ENCODE peak calls at places on chromosomes 3 and 15, in eight cellular contexts. B is endothelial cell; K is right cardiac atrium; T is ovary; S is stimulated activated CD4-positive, alpha-beta T cell treated with anti-CD3 and anti-CD28 coated beads, Interleukin-1b, Interleukin-23, amount 100 ng/mL, for 1 hour; G is H54; R is activated CD4-positive, alpha-beta T cell treated with anti-CD3 and anti-CD28 coated beads for 36 hours; U is brain microvascular endothelial cell. O is an unnamed sample.

GRCh38 chr3:162776137-162776536 is 1279.5 kb downstream of the OTOL1 start:
- DNase-seq in S (no peak), G (no peak), K (no peak), T (no peak), B (no peak), R (no peak), U (no peak), O (no peak)

GRCh38 chr15:72604794-72605193 is 49.7 kb upstream of the GOLGA6B start:
- DNase-seq in U (no peak), G (no peak), R (no peak), K (no peak), S (no peak), B (peak; percentile 23), T (no peak), O (no peak)

GRCh38 chr3:187396661-187397060 is 28.5 kb downstream of the RTP4 start:
- DNase-seq in K (no peak), U (no peak), S (no peak), T (no peak), G (no peak), R (no peak), B (no peak), O (no peak)

GRCh38 chr3:12750223-12750622 is 8.8 kb downstream of the TMEM40 start:
- DNase-seq in K (peak; percentile 33), S (no peak), B (no peak), G (peak; percentile 47), T (no peak), U (peak; percentile 56), R (no peak), O (no peak)

GRCh38 chr3:105608623-105609022 is 241.9 kb downstream of the ALCAM start:
- DNase-seq in R (no peak), T (no peak), S (no peak), B (no peak), U (no peak), G (no peak), K (peak; percentile 15), O (no peak)

GRCh38 chr3:137035631-137036030 is 77.8 kb downstream of the IL20RB start:
- DNase-seq in R (peak; percentile 29), T (no peak), B (peak; percentile 28), U (peak; percentile 22), S (no peak), G (peak; percentile 35), K (no peak), O (peak; percentile 15)

GRCh38 chr15:77531191-77532000 is 101.3 kb downstream of the LINGO1 start:
- DNase-seq in T (peak; percentile 29), U (no peak), S (no peak), B (no peak), G (no peak), R (no peak), K (no peak), O (no peak)

GRCh38 chr3:193872265-193872753 is 263.6 kb upstream of the HES1 start:
- DNase-seq in T (no peak), R (peak; percentile 29), K (no peak), S (no peak), G (peak; percentile 92), U (peak; percentile 92), B (no peak), O (peak; percentile 30)

GRCh38 chr3:21256932-21257331 is 494.1 kb downstream of the ZNF385D start:
- DNase-seq in B (no peak), T (no peak), R (no peak), K (no peak), G (no peak), S (no peak), U (no peak), O (no peak)

GRCh38 chr3:44962606-44963393 is 13.2 kb downstream of the ZDHHC3 start:
- DNase-seq in U (no peak), G (no peak), S (no peak), T (no peak), K (no peak), B (no peak), R (no peak), O (no peak)

GRCh38 chr3:190302209-190302885 is 19.9 kb downstream of the CLDN1 start:
- DNase-seq in U (no peak), T (no peak), G (no peak), S (no peak), R (no peak), B (no peak), K (no peak), O (no peak)

GRCh38 chr15:32855942-32856341 is 138.1 kb downstream of the GREM1 start:
- DNase-seq in K (no peak), G (peak; percentile 50), T (no peak), B (no peak), S (no peak), U (peak; percentile 98), R (no peak), O (no peak)

GRCh38 chr15:90871716-90872480 is 3.5 kb downstream of the FURIN start:
- DNase-seq in G (no peak), S (no peak), B (no peak), T (peak; percentile 67), R (peak; percentile 56), K (no peak), U (no peak), O (no peak)

GRCh38 chr15:41881925-41882688 is 11.7 kb downstream of the SPTBN5 start:
- DNase-seq in B (peak; percentile 45), G (no peak), K (no peak), U (no peak), T (peak; percentile 73), R (no peak), S (no peak), O (no peak)

GRCh38 chr3:31009881-31010280 is 115.4 kb upstream of the GADL1 start:
- DNase-seq in K (no peak), T (no peak), U (no peak), R (no peak), S (no peak), G (no peak), B (no peak), O (no peak)

GRCh38 chr3:72086051-72086711 is 301.2 kb upstream of the PROK2 start:
- DNase-seq in K (no peak), U (peak; percentile 4), G (no peak), B (no peak), T (no peak), S (no peak), R (no peak), O (no peak)

GRCh38 chr3:178690571-178690970 is 154.3 kb downstream of the KCNMB2 start:
- DNase-seq in T (no peak), B (no peak), R (no peak), G (no peak), K (no peak), S (no peak), U (no peak), O (no peak)

GRCh38 chr3:4864503-4864902 is 114.7 kb upstream of the BHLHE40 start:
- DNase-seq in K (no peak), G (no peak), U (no peak), R (no peak), B (no peak), S (no peak), T (no peak), O (no peak)

GRCh38 chr3:74537164-74537563 is 77.3 kb downstream of the CNTN3 start:
- DNase-seq in K (peak; percentile 19), S (no peak), R (no peak), T (no peak), B (no peak), G (no peak), U (no peak), O (no peak)

GRCh38 chr3:55406666-55407425 is 80.3 kb downstream of the WNT5A start:
- DNase-seq in S (no peak), G (no peak), U (no peak), K (no peak), R (no peak), T (no peak), B (no peak), O (no peak)

GRCh38 chr3:16338999-16339398 is 74.0 kb downstream of the OXNAD1 start:
- DNase-seq in U (peak; percentile 93), G (peak; percentile 50), R (peak; percentile 35), B (no peak), S (no peak), K (no peak), T (no peak), O (peak; percentile 49)

GRCh38 chr3:132721479-132722164 is 587 bp downstream of the NPHP3 start:
- DNase-seq in K (peak; percentile 76), G (peak; percentile 62), S (no peak), B (peak; percentile 76), R (peak; percentile 23), U (peak; percentile 76), T (peak; percentile 57), O (peak; percentile 35)

GRCh38 chr3:170956647-170957046 is 48.2 kb upstream of the EIF5A2 start:
- DNase-seq in K (no peak), B (no peak), T (no peak), S (no peak), R (no peak), G (no peak), U (no peak), O (no peak)

GRCh38 chr3:160169139-160169830 is 55.9 kb upstream of the C3orf80 start:
- DNase-seq in R (no peak), B (no peak), G (peak; percentile 66), S (no peak), K (no peak), T (no peak), U (peak; percentile 81), O (no peak)

GRCh38 chr15:53171571-53171970 is 381.4 kb upstream of the ONECUT1 start:
- DNase-seq in U (no peak), R (no peak), K (no peak), T (no peak), B (no peak), G (no peak), S (no peak), O (no peak)

GRCh38 chr3:129979891-129980290 is 5.4 kb downstream of the TRH start:
- DNase-seq in T (no peak), R (no peak), U (no peak), S (no peak), B (no peak), K (no peak), G (no peak), O (no peak)

GRCh38 chr3:87696276-87697013 is 362.4 kb downstream of the CGGBP1 start:
- DNase-seq in S (no peak), B (no peak), T (no peak), G (no peak), U (no peak), R (no peak), K (no peak), O (no peak)

GRCh38 chr3:33911525-33912322 is 113.3 kb downstream of the PDCD6IP start:
- DNase-seq in T (no peak), B (no peak), U (peak; percentile 52), R (no peak), K (no peak), S (no peak), G (peak; percentile 10), O (no peak)

GRCh38 chr15:100898661-100899462 is 19.2 kb downstream of the ALDH1A3 start:
- DNase-seq in G (no peak), K (no peak), B (no peak), U (no peak), T (no peak), R (no peak), S (no peak), O (no peak)